ENCODE peak calls at places on chromosomes 5 and 9, in seven cellular contexts. G is lower lobe of right lung; F is H9; Y is left lung; Q is transverse colon; V is GM23248; S is CD8-positive, alpha-beta T cell. R is an unnamed sample. For H3K4me1, the result is how much of the 10 kb centered on the place peaks cover.

GRCh38 chr5:88925692-88926490 is 42.9 kb upstream of the MEF2C start:
- DNase-seq in G (no peak), F (no peak), Y (no peak), Q (no peak), V (peak), S (no peak), R (no peak)

GRCh38 chr5:58150936-58151335 is 308.9 kb downstream of the PLK2 start:
- DNase-seq in G (no peak), F (no peak), Y (no peak), Q (no peak), V (no peak), S (no peak), R (no peak)

GRCh38 chr9:106799146-106799545 is 63.8 kb upstream of the ZNF462 start:
- DNase-seq in G (no peak), F (no peak), Y (no peak), Q (no peak), V (peak), S (no peak), R (no peak)

GRCh38 chr5:35183243-35183955 is 46.9 kb downstream of the PRLR start:
- DNase-seq in G (no peak), F (peak), Y (no peak), Q (peak), V (peak), S (no peak), R (no peak)

GRCh38 chr5:9774472-9775079 is 144.4 kb upstream of the TAS2R1 start:
- DNase-seq in G (no peak), F (no peak), Y (no peak), Q (no peak), V (peak), S (no peak), R (no peak)

GRCh38 chr5:132692632-132692967 is 18.8 kb downstream of the IL4 start:
- DNase-seq in G (no peak), F (no peak), Y (no peak), Q (no peak), V (peak), S (no peak), R (no peak)

GRCh38 chr9:94812343-94812742 is 85.8 kb downstream of the AOPEP start:
- DNase-seq in G (no peak), F (no peak), Y (no peak), Q (no peak), V (peak), S (no peak), R (no peak)

GRCh38 chr9:16485575-16486321 is 384.7 kb downstream of the BNC2 start:
- DNase-seq in G (no peak), F (peak), Y (no peak), Q (no peak), V (no peak), S (no peak), R (no peak)

GRCh38 chr5:56490971-56491468 is 257.9 kb upstream of the ANKRD55 start:
- DNase-seq in G (peak), F (no peak), Y (peak), Q (no peak), V (no peak), S (no peak), R (no peak)

GRCh38 chr5:11180890-11181289 is 419.9 kb upstream of the DAP start:
- DNase-seq in G (no peak), F (no peak), Y (no peak), Q (no peak), V (no peak), S (no peak), R (no peak)

GRCh38 chr5:126677101-126677500 is 76.4 kb downstream of the PHAX start:
- DNase-seq in G (no peak), F (no peak), Y (no peak), Q (no peak), V (no peak), S (no peak), R (no peak)

GRCh38 chr9:114318416-114318815 is 4.5 kb upstream of the ORM1 start:
- DNase-seq in G (no peak), F (no peak), Y (peak), Q (no peak), V (no peak), S (no peak), R (no peak)

GRCh38 chr5:30539004-30539634 is 654.4 kb upstream of the CDH6 start:
- DNase-seq in G (peak), F (peak), Y (peak), Q (no peak), V (no peak), S (no peak), R (no peak)

GRCh38 chr5:1436681-1437080 is 8.6 kb downstream of the SLC6A3 start:
- DNase-seq in G (no peak), F (no peak), Y (peak), Q (no peak), V (no peak), S (no peak), R (no peak)

GRCh38 chr5:75651575-75651974 is 40.3 kb downstream of the ANKDD1B start:
- DNase-seq in G (no peak), F (no peak), Y (no peak), Q (no peak), V (peak), S (no peak), R (no peak)

GRCh38 chr5:143396353-143396940 is 7.0 kb downstream of the NR3C1 start:
- DNase-seq in G (no peak), F (no peak), Y (no peak), Q (no peak), V (no peak), S (no peak), R (no peak)

GRCh38 chr9:88498880-88499279 is 36.1 kb upstream of the NXNL2 start:
- DNase-seq in G (no peak), F (no peak), Y (no peak), Q (no peak), V (no peak), S (no peak), R (no peak)

GRCh38 chr5:139844472-139845145 is 49.0 kb downstream of the PSD2 start:
- DNase-seq in G (peak), F (peak), Y (peak), Q (peak), V (peak), S (peak), R (peak)

GRCh38 chr5:43037929-43038510 is 2.1 kb downstream of the ANXA2R start:
- DNase-seq in G (no peak), F (no peak), Y (no peak), Q (peak), V (peak), S (no peak), R (peak)

GRCh38 chr5:64939772-64940510 is 171.2 kb downstream of the CWC27 start:
- DNase-seq in G (peak), F (peak), Y (peak), Q (peak), V (peak), S (no peak), R (no peak)

GRCh38 chr5:57435701-57436134 is 46.9 kb downstream of the ACTBL2 start:
- DNase-seq in G (no peak), F (no peak), Y (no peak), Q (no peak), V (peak), S (no peak), R (no peak)

GRCh38 chr9:34276772-34277171 is 52.3 kb downstream of the KIF24 start:
- DNase-seq in G (no peak), F (no peak), Y (no peak), Q (no peak), V (peak), S (no peak), R (no peak)

GRCh38 chr5:173498286-173498685 is 118.2 kb downstream of the BOD1 start:
- DNase-seq in G (no peak), F (no peak), Y (no peak), Q (no peak), V (peak), S (no peak), R (no peak)

GRCh38 chr5:96117863-96118651 is 156.4 kb upstream of the ELL2 start:
- DNase-seq in G (no peak), F (no peak), Y (no peak), Q (no peak), V (peak), S (no peak), R (no peak)

GRCh38 chr5:61678966-61679365 is 346.9 kb downstream of the ZSWIM6 start:
- DNase-seq in G (no peak), F (peak), Y (no peak), Q (peak), V (no peak), S (no peak), R (no peak)

GRCh38 chr5:138664276-138664943 is 88.8 kb upstream of the CTNNA1 start:
- DNase-seq in G (no peak), F (no peak), Y (no peak), Q (no peak), V (peak), S (no peak), R (no peak)

GRCh38 chr5:92885950-92886349 is 695.1 kb downstream of the NR2F1-AS1 start:
- DNase-seq in G (no peak), F (peak), Y (no peak), Q (no peak), V (no peak), S (no peak), R (no peak)

GRCh38 chr9:110142253-110142652 is 65.7 kb downstream of the C9orf152 start:
- DNase-seq in G (no peak), F (no peak), Y (no peak), Q (no peak), V (no peak), S (no peak), R (no peak)

GRCh38 chr5:26805076-26805475 is 233.3 kb downstream of the CDH9 start:
- DNase-seq in G (no peak), F (no peak), Y (no peak), Q (no peak), V (no peak), S (no peak), R (no peak)

GRCh38 chr9:115425614-115426013 is 307.7 kb upstream of the TNC start:
- DNase-seq in G (no peak), F (no peak), Y (no peak), Q (no peak), V (no peak), S (no peak), R (no peak)

GRCh38 chr9:37283730-37284235 is 138.7 kb upstream of the GRHPR start:
- DNase-seq in G (no peak), F (no peak), Y (no peak), Q (no peak), V (peak), S (no peak), R (no peak)

GRCh38 chr5:177366528-177367322 is 9.0 kb downstream of the RGS14 start:
- DNase-seq in G (peak), F (peak), Y (peak), Q (peak), V (peak), S (no peak), R (peak)

GRCh38 chr5:177364159-177364962 is 6.6 kb downstream of the RGS14 start:
- DNase-seq in G (peak), F (no peak), Y (no peak), Q (no peak), V (peak), S (no peak), R (no peak)

GRCh38 chr5:177367323-177367848 is 9.7 kb downstream of the RGS14 start:
- DNase-seq in G (no peak), F (no peak), Y (no peak), Q (no peak), V (no peak), S (no peak), R (no peak)

GRCh38 chr5:177367981-177368960 is 10.5 kb downstream of the RGS14 start:
- DNase-seq in G (no peak), F (no peak), Y (no peak), Q (no peak), V (no peak), S (no peak), R (no peak)

GRCh38 chr5:177365845-177366527 is 8.3 kb downstream of the RGS14 start:
- DNase-seq in G (no peak), F (no peak), Y (no peak), Q (no peak), V (no peak), S (no peak), R (no peak)
- H3K4me1 ChIP-seq in G (half or more), F (under half), Y (half or more), Q (half or more), V (under half), S (half or more), R (under half)

GRCh38 chr5:36878421-36879088 is 2.0 kb downstream of the NIPBL start:
- DNase-seq in G (no peak), F (peak), Y (no peak), Q (no peak), V (peak), S (no peak), R (no peak)
- H3K4me1 ChIP-seq in G (half or more), F (under half), Y (half or more), Q (half or more), V (under half), S (half or more), R (under half)

GRCh38 chr9:82133973-82134372 is 145.4 kb downstream of the SPATA31D1 start:
- DNase-seq in G (no peak), F (no peak), Y (no peak), Q (no peak), V (peak), S (no peak), R (no peak)
- H3K4me1 ChIP-seq in G (under half), F (under half), Y (under half), Q (under half), V (under half), S (under half), R (under half)

DNA sequence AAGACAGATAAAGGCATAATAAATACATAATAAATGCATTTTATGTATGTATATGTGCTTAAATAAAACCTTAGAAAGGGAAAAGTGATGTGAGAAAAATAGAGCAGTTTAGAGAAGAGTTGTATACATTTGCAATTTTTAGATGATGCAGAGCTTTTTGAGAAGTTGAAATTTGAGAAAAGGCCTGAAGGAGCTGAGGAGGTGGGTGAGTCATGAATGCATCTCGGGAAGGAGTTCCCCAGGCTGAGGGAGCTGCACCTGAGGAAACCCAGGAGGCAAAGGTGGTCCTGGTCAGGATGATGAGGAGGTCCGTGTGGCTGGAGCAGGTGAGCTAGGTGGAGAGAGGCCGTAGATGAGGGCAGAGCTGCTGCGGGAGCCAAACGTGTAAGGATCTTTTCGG is 17.4 kb upstream of the CD180 start:
- DNase-seq in G (no peak), F (no peak), Y (no peak), Q (no peak), V (peak), S (no peak), R (no peak)
- H3K4me1 ChIP-seq in G (under half), F (under half), Y (under half), Q (under half), V (under half), S (under half), R (under half)

GRCh38 chr5:17399931-17400330 is 98.1 kb upstream of the TAF11L2 start:
- DNase-seq in G (no peak), F (no peak), Y (no peak), Q (no peak), V (no peak), S (no peak), R (no peak)
- H3K4me1 ChIP-seq in G (under half), F (under half), Y (under half), Q (under half), V (under half), S (under half), R (under half)

DNA sequence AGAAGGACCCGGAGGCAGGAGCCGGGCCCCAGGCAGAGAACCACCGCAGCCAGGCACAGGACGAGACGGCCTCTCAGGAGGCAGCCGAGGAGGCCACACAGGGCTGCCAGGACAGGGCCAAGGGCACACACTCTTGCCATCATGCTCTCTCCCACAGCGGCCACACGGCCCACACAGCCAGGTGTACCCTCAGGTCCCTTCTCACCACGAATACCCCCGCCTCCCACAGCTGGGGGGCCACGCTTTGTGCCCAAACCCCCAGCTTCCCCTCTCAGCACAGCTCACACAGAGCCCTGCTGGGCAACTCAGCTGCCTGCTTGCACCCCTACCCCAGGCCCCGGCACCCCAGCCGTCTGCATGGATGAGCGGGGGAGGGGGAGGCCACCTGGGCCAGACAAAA is 5.3 kb downstream of the SSNA1 start:
- DNase-seq in G (no peak), F (no peak), Y (no peak), Q (no peak), V (no peak), S (no peak), R (no peak)
- H3K4me1 ChIP-seq in G (half or more), F (under half), Y (under half), Q (half or more), V (under half), S (under half), R (under half)

GRCh38 chr5:107640568-107640967 is 30.2 kb downstream of the EFNA5 start:
- DNase-seq in G (no peak), F (no peak), Y (no peak), Q (no peak), V (no peak), S (no peak), R (no peak)
- H3K4me1 ChIP-seq in G (under half), F (under half), Y (under half), Q (under half), V (under half), S (under half), R (under half)

DNA sequence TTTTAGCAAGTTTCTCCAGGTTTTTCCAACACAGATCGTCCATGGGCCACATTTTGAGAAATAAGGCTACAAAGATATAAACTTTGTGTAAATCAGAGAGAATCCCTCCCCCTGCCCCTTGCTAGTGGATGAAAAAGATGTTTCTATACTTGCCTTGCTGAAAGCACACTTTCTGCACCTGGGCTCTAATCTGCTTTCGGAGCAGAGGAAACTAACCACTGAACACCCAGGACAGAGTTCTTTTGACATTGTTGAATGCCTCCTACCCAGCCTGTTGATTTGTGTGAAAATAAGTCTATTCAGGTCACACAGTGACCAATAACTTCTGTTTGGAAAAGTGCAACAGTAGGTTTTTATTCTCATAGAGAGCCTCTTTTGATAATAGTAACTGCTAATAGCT is 7.5 kb downstream of the ADRB2 start:
- DNase-seq in G (no peak), F (no peak), Y (no peak), Q (no peak), V (no peak), S (no peak), R (no peak)
- H3K4me1 ChIP-seq in G (half or more), F (under half), Y (half or more), Q (under half), V (under half), S (under half), R (under half)

DNA sequence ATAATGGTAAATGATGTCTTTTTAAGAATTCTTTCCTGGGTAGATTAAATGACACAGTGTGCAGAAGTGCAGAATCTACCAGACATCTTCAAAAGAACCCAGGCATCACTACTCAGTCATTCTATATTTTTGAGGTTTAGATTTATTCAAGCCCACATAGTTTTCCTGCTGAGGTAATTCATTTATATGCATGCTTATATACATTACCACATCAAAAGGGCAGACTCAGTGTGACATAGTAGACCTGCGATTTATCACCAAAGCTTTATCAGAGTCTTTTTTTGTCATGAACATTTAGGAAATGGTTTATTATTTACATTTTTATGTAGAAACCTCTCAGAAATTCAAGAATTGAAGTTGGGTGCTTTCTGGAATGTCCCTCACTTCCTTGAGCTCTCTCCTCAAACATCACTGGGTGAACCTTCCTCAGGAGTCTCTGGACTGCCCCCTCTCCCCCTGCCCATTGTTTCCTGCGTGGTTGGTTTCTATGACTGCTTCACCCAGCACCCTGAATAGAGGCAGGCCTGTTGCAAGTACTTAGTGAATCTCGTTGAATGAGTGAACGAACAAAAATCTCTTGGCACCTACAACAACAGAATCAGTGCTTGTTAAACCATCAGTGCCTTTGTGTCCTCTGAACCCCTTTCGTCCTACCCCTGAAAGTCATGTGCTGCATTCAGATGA is 42.5 kb downstream of the ADAMTS16 start:
- DNase-seq in G (no peak), F (no peak), Y (no peak), Q (no peak), V (no peak), S (no peak), R (no peak)
- H3K4me1 ChIP-seq in G (under half), F (under half), Y (under half), Q (under half), V (under half), S (under half), R (under half)

R was measured in Peyer's patch.